ENCODE peak calls at places on chromosomes 6 and 20, in five cellular contexts. One of them, this sample, is unnamed.

GRCh38 chr6:131383421-131384411 is 189.3 kb upstream of the ARG1 start:
- DNase-seq in GM20000: no peak
- DNase-seq in EL: peak; percentile 25
- DNase-seq in stimulated activated CD4-positive, alpha-beta T cell treated with anti-CD3 and anti-CD28 coated beads, TNF-alpha, amount 100 ng/mL, for 48 hours: no peak
- DNase-seq in KBM-7: no peak
- DNase-seq in this sample: no peak

GRCh38 chr20:38211200-38212097 is 46.4 kb upstream of the TGM2 start:
- DNase-seq in GM20000: no peak
- DNase-seq in EL: no peak
- DNase-seq in stimulated activated CD4-positive, alpha-beta T cell treated with anti-CD3 and anti-CD28 coated beads, TNF-alpha, amount 100 ng/mL, for 48 hours: no peak
- DNase-seq in KBM-7: no peak
- DNase-seq in this sample: no peak

GRCh38 chr6:24313477-24314141 is 44.2 kb downstream of the DCDC2 start:
- DNase-seq in GM20000: no peak
- DNase-seq in EL: peak; percentile 89
- DNase-seq in stimulated activated CD4-positive, alpha-beta T cell treated with anti-CD3 and anti-CD28 coated beads, TNF-alpha, amount 100 ng/mL, for 48 hours: no peak
- DNase-seq in KBM-7: no peak
- DNase-seq in this sample: no peak

GRCh38 chr6:110544472-110544871 is 68.1 kb upstream of the SLC22A16 start:
- DNase-seq in GM20000: no peak
- DNase-seq in EL: no peak
- DNase-seq in stimulated activated CD4-positive, alpha-beta T cell treated with anti-CD3 and anti-CD28 coated beads, TNF-alpha, amount 100 ng/mL, for 48 hours: no peak
- DNase-seq in KBM-7: no peak
- DNase-seq in this sample: no peak

GRCh38 chr6:128275030-128275429 is 245.4 kb downstream of the PTPRK start:
- DNase-seq in GM20000: no peak
- DNase-seq in EL: peak; percentile 44
- DNase-seq in stimulated activated CD4-positive, alpha-beta T cell treated with anti-CD3 and anti-CD28 coated beads, TNF-alpha, amount 100 ng/mL, for 48 hours: no peak
- DNase-seq in KBM-7: no peak
- DNase-seq in this sample: no peak

GRCh38 chr6:22227824-22228610 is 68.8 kb downstream of the PRL start:
- DNase-seq in GM20000: no peak
- DNase-seq in EL: no peak
- DNase-seq in stimulated activated CD4-positive, alpha-beta T cell treated with anti-CD3 and anti-CD28 coated beads, TNF-alpha, amount 100 ng/mL, for 48 hours: no peak
- DNase-seq in KBM-7: no peak
- DNase-seq in this sample: no peak

GRCh38 chr20:57030611-57031600 is 235.5 kb downstream of the BMP7 start:
- DNase-seq in GM20000: no peak
- DNase-seq in EL: peak; percentile 93
- DNase-seq in stimulated activated CD4-positive, alpha-beta T cell treated with anti-CD3 and anti-CD28 coated beads, TNF-alpha, amount 100 ng/mL, for 48 hours: no peak
- DNase-seq in KBM-7: no peak
- DNase-seq in this sample: no peak

GRCh38 chr20:51506527-51507356 is 35.8 kb downstream of the NFATC2 start:
- DNase-seq in GM20000: no peak
- DNase-seq in EL: no peak
- DNase-seq in stimulated activated CD4-positive, alpha-beta T cell treated with anti-CD3 and anti-CD28 coated beads, TNF-alpha, amount 100 ng/mL, for 48 hours: no peak
- DNase-seq in KBM-7: no peak
- DNase-seq in this sample: no peak

GRCh38 chr6:157229733-157230132 is 93.6 kb downstream of the TMEM242 start:
- DNase-seq in GM20000: no peak
- DNase-seq in EL: no peak
- DNase-seq in stimulated activated CD4-positive, alpha-beta T cell treated with anti-CD3 and anti-CD28 coated beads, TNF-alpha, amount 100 ng/mL, for 48 hours: no peak
- DNase-seq in KBM-7: no peak
- DNase-seq in this sample: no peak

GRCh38 chr6:13355969-13356368 is 27.6 kb upstream of the TBC1D7 start:
- DNase-seq in GM20000: peak; percentile 84
- DNase-seq in EL: no peak
- DNase-seq in stimulated activated CD4-positive, alpha-beta T cell treated with anti-CD3 and anti-CD28 coated beads, TNF-alpha, amount 100 ng/mL, for 48 hours: no peak
- DNase-seq in KBM-7: no peak
- DNase-seq in this sample: no peak

GRCh38 chr6:73724389-73724788 is 28.4 kb downstream of the CD109 start:
- DNase-seq in GM20000: no peak
- DNase-seq in EL: no peak
- DNase-seq in stimulated activated CD4-positive, alpha-beta T cell treated with anti-CD3 and anti-CD28 coated beads, TNF-alpha, amount 100 ng/mL, for 48 hours: no peak
- DNase-seq in KBM-7: no peak
- DNase-seq in this sample: no peak

GRCh38 chr20:41889871-41890224 is 271.7 kb upstream of the CHD6 start:
- DNase-seq in GM20000: no peak
- DNase-seq in EL: no peak
- DNase-seq in stimulated activated CD4-positive, alpha-beta T cell treated with anti-CD3 and anti-CD28 coated beads, TNF-alpha, amount 100 ng/mL, for 48 hours: no peak
- DNase-seq in KBM-7: no peak
- DNase-seq in this sample: no peak

GRCh38 chr20:32083469-32083868 is 26.0 kb upstream of the TM9SF4 start:
- DNase-seq in GM20000: no peak
- DNase-seq in EL: no peak
- DNase-seq in stimulated activated CD4-positive, alpha-beta T cell treated with anti-CD3 and anti-CD28 coated beads, TNF-alpha, amount 100 ng/mL, for 48 hours: no peak
- DNase-seq in KBM-7: no peak
- DNase-seq in this sample: no peak

GRCh38 chr6:131694832-131695426 is 6.3 kb downstream of the OR2A4 start:
- DNase-seq in GM20000: peak; percentile 65
- DNase-seq in EL: peak; percentile 73
- DNase-seq in stimulated activated CD4-positive, alpha-beta T cell treated with anti-CD3 and anti-CD28 coated beads, TNF-alpha, amount 100 ng/mL, for 48 hours: peak; percentile 9
- DNase-seq in KBM-7: peak; percentile 54
- DNase-seq in this sample: peak; percentile 47

GRCh38 chr6:111716325-111716724 is 110.6 kb upstream of the TRAF3IP2 start:
- DNase-seq in GM20000: no peak
- DNase-seq in EL: no peak
- DNase-seq in stimulated activated CD4-positive, alpha-beta T cell treated with anti-CD3 and anti-CD28 coated beads, TNF-alpha, amount 100 ng/mL, for 48 hours: no peak
- DNase-seq in KBM-7: no peak
- DNase-seq in this sample: no peak

GRCh38 chr20:19692685-19693119 is 65.4 kb upstream of the RIN2 start:
- DNase-seq in GM20000: peak; percentile 66
- DNase-seq in EL: peak; percentile 39
- DNase-seq in stimulated activated CD4-positive, alpha-beta T cell treated with anti-CD3 and anti-CD28 coated beads, TNF-alpha, amount 100 ng/mL, for 48 hours: peak; percentile 11
- DNase-seq in KBM-7: peak; percentile 47
- DNase-seq in this sample: peak; percentile 37

GRCh38 chr6:26243742-26244141 is 121.3 kb upstream of the BTN3A2 start:
- DNase-seq in GM20000: no peak
- DNase-seq in EL: no peak
- DNase-seq in stimulated activated CD4-positive, alpha-beta T cell treated with anti-CD3 and anti-CD28 coated beads, TNF-alpha, amount 100 ng/mL, for 48 hours: no peak
- DNase-seq in KBM-7: no peak
- DNase-seq in this sample: no peak

GRCh38 chr6:159163901-159164370 is 5.3 kb upstream of the FNDC1 start:
- DNase-seq in GM20000: no peak
- DNase-seq in EL: peak; percentile 62
- DNase-seq in stimulated activated CD4-positive, alpha-beta T cell treated with anti-CD3 and anti-CD28 coated beads, TNF-alpha, amount 100 ng/mL, for 48 hours: no peak
- DNase-seq in KBM-7: no peak
- DNase-seq in this sample: no peak

GRCh38 chr6:161677188-161677587 is 403.3 kb upstream of the AGPAT4 start:
- DNase-seq in GM20000: no peak
- DNase-seq in EL: no peak
- DNase-seq in stimulated activated CD4-positive, alpha-beta T cell treated with anti-CD3 and anti-CD28 coated beads, TNF-alpha, amount 100 ng/mL, for 48 hours: no peak
- DNase-seq in KBM-7: no peak
- DNase-seq in this sample: no peak

GRCh38 chr6:168713839-168714238 is 272.9 kb downstream of the SMOC2 start:
- DNase-seq in GM20000: no peak
- DNase-seq in EL: no peak
- DNase-seq in stimulated activated CD4-positive, alpha-beta T cell treated with anti-CD3 and anti-CD28 coated beads, TNF-alpha, amount 100 ng/mL, for 48 hours: no peak
- DNase-seq in KBM-7: no peak
- DNase-seq in this sample: peak; percentile 49

GRCh38 chr6:75483136-75483952 is 10.3 kb downstream of the FILIP1 start:
- DNase-seq in GM20000: no peak
- DNase-seq in EL: no peak
- DNase-seq in stimulated activated CD4-positive, alpha-beta T cell treated with anti-CD3 and anti-CD28 coated beads, TNF-alpha, amount 100 ng/mL, for 48 hours: no peak
- DNase-seq in KBM-7: no peak
- DNase-seq in this sample: no peak

GRCh38 chr6:72966628-72967280 is 258.5 kb downstream of the KHDC1L start:
- DNase-seq in GM20000: no peak
- DNase-seq in EL: peak; percentile 35
- DNase-seq in stimulated activated CD4-positive, alpha-beta T cell treated with anti-CD3 and anti-CD28 coated beads, TNF-alpha, amount 100 ng/mL, for 48 hours: no peak
- DNase-seq in KBM-7: peak; percentile 58
- DNase-seq in this sample: no peak

GRCh38 chr6:41341580-41341979 is 6.2 kb downstream of the NCR2 start:
- DNase-seq in GM20000: no peak
- DNase-seq in EL: no peak
- DNase-seq in stimulated activated CD4-positive, alpha-beta T cell treated with anti-CD3 and anti-CD28 coated beads, TNF-alpha, amount 100 ng/mL, for 48 hours: no peak
- DNase-seq in KBM-7: no peak
- DNase-seq in this sample: no peak

GRCh38 chr20:35010405-35011192 is 54.9 kb downstream of the MYH7B start:
- DNase-seq in GM20000: no peak
- DNase-seq in EL: no peak
- DNase-seq in stimulated activated CD4-positive, alpha-beta T cell treated with anti-CD3 and anti-CD28 coated beads, TNF-alpha, amount 100 ng/mL, for 48 hours: no peak
- DNase-seq in KBM-7: no peak
- DNase-seq in this sample: no peak

GRCh38 chr6:42511803-42512422 is 51.9 kb upstream of the UBR2 start:
- DNase-seq in GM20000: no peak
- DNase-seq in EL: peak; percentile 35
- DNase-seq in stimulated activated CD4-positive, alpha-beta T cell treated with anti-CD3 and anti-CD28 coated beads, TNF-alpha, amount 100 ng/mL, for 48 hours: no peak
- DNase-seq in KBM-7: no peak
- DNase-seq in this sample: no peak

GRCh38 chr6:142013875-142014495 is 118.7 kb upstream of the GJE1 start:
- DNase-seq in GM20000: no peak
- DNase-seq in EL: peak; percentile 36
- DNase-seq in stimulated activated CD4-positive, alpha-beta T cell treated with anti-CD3 and anti-CD28 coated beads, TNF-alpha, amount 100 ng/mL, for 48 hours: no peak
- DNase-seq in KBM-7: no peak
- DNase-seq in this sample: peak; percentile 27

GRCh38 chr20:34322267-34323105 is 19.3 kb upstream of the AHCY start:
- DNase-seq in GM20000: no peak
- DNase-seq in EL: no peak
- DNase-seq in stimulated activated CD4-positive, alpha-beta T cell treated with anti-CD3 and anti-CD28 coated beads, TNF-alpha, amount 100 ng/mL, for 48 hours: no peak
- DNase-seq in KBM-7: no peak
- DNase-seq in this sample: no peak

GRCh38 chr6:17212541-17213371 is 68.4 kb upstream of the RBM24 start:
- DNase-seq in GM20000: no peak
- DNase-seq in EL: no peak
- DNase-seq in stimulated activated CD4-positive, alpha-beta T cell treated with anti-CD3 and anti-CD28 coated beads, TNF-alpha, amount 100 ng/mL, for 48 hours: no peak
- DNase-seq in KBM-7: no peak
- DNase-seq in this sample: no peak

GRCh38 chr6:104940238-104940880 is 16.5 kb upstream of the LIN28B start:
- DNase-seq in GM20000: no peak
- DNase-seq in EL: no peak
- DNase-seq in stimulated activated CD4-positive, alpha-beta T cell treated with anti-CD3 and anti-CD28 coated beads, TNF-alpha, amount 100 ng/mL, for 48 hours: no peak
- DNase-seq in KBM-7: no peak
- DNase-seq in this sample: no peak

GRCh38 chr6:20227350-20227749 is 15.1 kb upstream of the MBOAT1 start:
- DNase-seq in GM20000: no peak
- DNase-seq in EL: no peak
- DNase-seq in stimulated activated CD4-positive, alpha-beta T cell treated with anti-CD3 and anti-CD28 coated beads, TNF-alpha, amount 100 ng/mL, for 48 hours: no peak
- DNase-seq in KBM-7: no peak
- DNase-seq in this sample: no peak

GRCh38 chr6:138544521-138544920 is 45.2 kb upstream of the NHSL1 start:
- DNase-seq in GM20000: no peak
- DNase-seq in EL: no peak
- DNase-seq in stimulated activated CD4-positive, alpha-beta T cell treated with anti-CD3 and anti-CD28 coated beads, TNF-alpha, amount 100 ng/mL, for 48 hours: no peak
- DNase-seq in KBM-7: no peak
- DNase-seq in this sample: no peak

GRCh38 chr6:158474961-158475343 is 84.9 kb upstream of the TMEM181 start:
- DNase-seq in GM20000: no peak
- DNase-seq in EL: peak; percentile 77
- DNase-seq in stimulated activated CD4-positive, alpha-beta T cell treated with anti-CD3 and anti-CD28 coated beads, TNF-alpha, amount 100 ng/mL, for 48 hours: no peak
- DNase-seq in KBM-7: no peak
- DNase-seq in this sample: no peak

GRCh38 chr6:112665815-112666214 is 318.7 kb downstream of the RFPL4B start:
- DNase-seq in GM20000: no peak
- DNase-seq in EL: peak; percentile 48
- DNase-seq in stimulated activated CD4-positive, alpha-beta T cell treated with anti-CD3 and anti-CD28 coated beads, TNF-alpha, amount 100 ng/mL, for 48 hours: no peak
- DNase-seq in KBM-7: no peak
- DNase-seq in this sample: no peak

GRCh38 chr20:19284400-19285178 is 72.1 kb downstream of the SLC24A3 start:
- DNase-seq in GM20000: no peak
- DNase-seq in EL: no peak
- DNase-seq in stimulated activated CD4-positive, alpha-beta T cell treated with anti-CD3 and anti-CD28 coated beads, TNF-alpha, amount 100 ng/mL, for 48 hours: no peak
- DNase-seq in KBM-7: no peak
- DNase-seq in this sample: no peak

GRCh38 chr6:155881845-155882526 is 426.3 kb upstream of the NOX3 start:
- DNase-seq in GM20000: no peak
- DNase-seq in EL: no peak
- DNase-seq in stimulated activated CD4-positive, alpha-beta T cell treated with anti-CD3 and anti-CD28 coated beads, TNF-alpha, amount 100 ng/mL, for 48 hours: no peak
- DNase-seq in KBM-7: no peak
- DNase-seq in this sample: no peak

GRCh38 chr6:35716798-35717197 is 20.0 kb upstream of the ARMC12 start:
- DNase-seq in GM20000: no peak
- DNase-seq in EL: no peak
- DNase-seq in stimulated activated CD4-positive, alpha-beta T cell treated with anti-CD3 and anti-CD28 coated beads, TNF-alpha, amount 100 ng/mL, for 48 hours: no peak
- DNase-seq in KBM-7: no peak
- DNase-seq in this sample: no peak

GRCh38 chr20:61440548-61441055 is 188.5 kb downstream of the CDH4 start:
- DNase-seq in GM20000: no peak
- DNase-seq in EL: no peak
- DNase-seq in stimulated activated CD4-positive, alpha-beta T cell treated with anti-CD3 and anti-CD28 coated beads, TNF-alpha, amount 100 ng/mL, for 48 hours: no peak
- DNase-seq in KBM-7: no peak
- DNase-seq in this sample: no peak

GRCh38 chr6:37830225-37830624 is 10.7 kb downstream of the ZFAND3 start:
- DNase-seq in GM20000: peak; percentile 23
- DNase-seq in EL: no peak
- DNase-seq in stimulated activated CD4-positive, alpha-beta T cell treated with anti-CD3 and anti-CD28 coated beads, TNF-alpha, amount 100 ng/mL, for 48 hours: no peak
- DNase-seq in KBM-7: no peak
- DNase-seq in this sample: no peak